ENCODE peak calls at places on chromosomes 6 and 20, in five cellular contexts. B, X, A, Y and C are unnamed samples.

GRCh38 chr20:51014797-51015722 is 7.8 kb downstream of the KCNG1 start:
- DNase-seq in Y (peak), A (peak), X (peak), B (no peak), C (no peak)

GRCh38 chr6:116016846-116017545 is 43.7 kb downstream of the FRK start:
- DNase-seq in B (no peak), X (peak), Y (no peak), A (peak), C (peak)

GRCh38 chr6:19210849-19211590 is 626.1 kb upstream of the ID4 start:
- DNase-seq in X (no peak), Y (no peak), A (no peak), B (no peak), C (no peak)

GRCh38 chr20:3326779-3327521 is 80.5 kb downstream of the DNAAF9 start:
- DNase-seq in X (no peak), B (no peak), A (no peak), Y (no peak), C (no peak)

GRCh38 chr20:36439040-36439730 is 102.1 kb upstream of the MYL9 start:
- DNase-seq in X (peak), A (peak), Y (peak), B (peak), C (peak)

GRCh38 chr6:107786709-107787588 is 37.2 kb downstream of the SCML4 start:
- DNase-seq in Y (no peak), X (no peak), B (no peak), A (no peak), C (no peak)

GRCh38 chr6:46255528-46255927 is 84.7 kb upstream of the ENPP5 start:
- DNase-seq in Y (no peak), A (no peak), B (no peak), X (no peak), C (no peak)

GRCh38 chr6:50724381-50725124 is 11.2 kb downstream of the TFAP2D start:
- DNase-seq in B (no peak), A (no peak), Y (no peak), X (peak), C (no peak)

GRCh38 chr6:138537090-138537489 is 37.8 kb upstream of the NHSL1 start:
- DNase-seq in B (no peak), Y (no peak), A (no peak), X (no peak), C (no peak)

GRCh38 chr6:169274761-169275160 is 21.1 kb upstream of the THBS2 start:
- DNase-seq in B (no peak), X (no peak), Y (no peak), A (no peak), C (no peak)

GRCh38 chr20:32536861-32537656 is 48.1 kb downstream of the NOL4L start:
- DNase-seq in B (no peak), A (peak), X (peak), Y (no peak), C (peak)

GRCh38 chr20:43752561-43753301 is 25.9 kb upstream of the GTSF1L start:
- DNase-seq in A (no peak), X (no peak), B (peak), Y (peak), C (no peak)

GRCh38 chr6:41013473-41014153 is 25.4 kb downstream of the UNC5CL start:
- DNase-seq in A (no peak), B (no peak), Y (no peak), X (no peak), C (no peak)

GRCh38 chr20:1317545-1318255 is 11.2 kb downstream of the SDCBP2 start:
- DNase-seq in Y (no peak), B (no peak), A (no peak), X (no peak), C (no peak)

GRCh38 chr6:167952512-167952859 is 45.0 kb upstream of the KIF25 start:
- DNase-seq in X (no peak), A (no peak), Y (no peak), B (no peak), C (no peak)

GRCh38 chr6:70112686-70113570 is 190.0 kb downstream of the COL9A1 start:
- DNase-seq in B (no peak), Y (no peak), X (no peak), A (no peak), C (no peak)

GRCh38 chr6:35931120-35931561 is 10.2 kb upstream of the SRPK1 start:
- DNase-seq in X (no peak), B (no peak), Y (no peak), A (no peak), C (no peak)

GRCh38 chr6:135488023-135488422 is 9.5 kb downstream of the AHI1 start:
- DNase-seq in A (no peak), Y (no peak), X (no peak), B (no peak), C (no peak)

GRCh38 chr6:11950109-11950508 is 62.0 kb upstream of the HIVEP1 start:
- DNase-seq in X (no peak), A (no peak), B (no peak), Y (no peak), C (no peak)

GRCh38 chr20:3238616-3239025 is 369 bp downstream of the SLC4A11 start:
- DNase-seq in X (no peak), Y (no peak), A (peak), B (no peak), C (no peak)

GRCh38 chr6:119192200-119192599 is 113.7 kb upstream of the FAM184A start:
- DNase-seq in A (no peak), X (no peak), Y (no peak), B (no peak), C (no peak)

GRCh38 chr6:41584668-41585205 is 38.6 kb downstream of the FOXP4 start:
- DNase-seq in A (no peak), Y (no peak), B (no peak), X (no peak), C (no peak)

GRCh38 chr20:31570735-31571617 is 34.1 kb upstream of the ID1 start:
- DNase-seq in X (no peak), Y (no peak), A (no peak), B (no peak), C (no peak)

GRCh38 chr6:32622545-32623401 is 14.4 kb upstream of the HLA-DQA1 start:
- DNase-seq in A (no peak), X (no peak), Y (no peak), B (no peak), C (no peak)

GRCh38 chr6:11050735-11051134 is 6.6 kb upstream of the ELOVL2 start:
- DNase-seq in A (no peak), X (no peak), Y (no peak), B (no peak), C (no peak)

GRCh38 chr6:157800420-157801237 is 22.4 kb upstream of the SNX9 start:
- DNase-seq in A (no peak), X (no peak), Y (no peak), B (peak), C (no peak)

GRCh38 chr6:111758608-111759293 is 114.5 kb downstream of the FYN start:
- DNase-seq in X (no peak), B (no peak), Y (no peak), A (no peak), C (no peak)